ENCODE peak calls at places on chromosomes 1 and 21, in four cellular contexts. N, Z, M and P are unnamed samples.
A peak's percentile ranks its signal among the peaks of the same experiment; 100 is the strongest.

GRCh38 chr21:44695176-44695575 is 1.8 kb upstream of the KRTAP10-12 start:
- DNase-seq in Z (no peak), M (peak; percentile 6), N (no peak), P (no peak)

GRCh38 chr1:220430059-220430458 is 97.9 kb upstream of the MARK1 start:
- DNase-seq in N (no peak), Z (no peak), M (no peak), P (no peak)

GRCh38 chr1:89708727-89709375 is 75.9 kb downstream of the LRRC8C start:
- DNase-seq in Z (no peak), N (peak; percentile 28), M (no peak), P (no peak)

GRCh38 chr1:40925834-40926403 is 53.6 kb upstream of the CTPS1 start:
- DNase-seq in N (no peak), M (no peak), Z (no peak), P (no peak)

GRCh38 chr1:198374288-198374687 is 166.2 kb downstream of the ATP6V1G3 start:
- DNase-seq in Z (no peak), M (no peak), N (no peak), P (no peak)

GRCh38 chr1:194570449-194570848 is 1384.0 kb upstream of the B3GALT2 start:
- DNase-seq in M (no peak), Z (no peak), N (peak; percentile 20), P (no peak)

GRCh38 chr1:109197163-109198042 is 16.3 kb upstream of the SARS1 start:
- DNase-seq in M (peak; percentile 84), Z (no peak), N (peak; percentile 100), P (peak; percentile 98)

GRCh38 chr1:174297351-174297750 is 138.0 kb downstream of the RABGAP1L start:
- DNase-seq in N (no peak), M (no peak), Z (no peak), P (no peak)

GRCh38 chr1:200181861-200182260 is 154.4 kb downstream of the NR5A2 start:
- DNase-seq in M (no peak), Z (no peak), N (no peak), P (no peak)

GRCh38 chr1:177789956-177790355 is 179.9 kb downstream of the SEC16B start:
- DNase-seq in Z (no peak), N (no peak), M (no peak), P (no peak)

GRCh38 chr1:116376734-116377096 is 3.7 kb downstream of the ATP1A1 start:
- DNase-seq in Z (no peak), M (no peak), N (peak; percentile 11), P (peak; percentile 82)

GRCh38 chr1:228548788-228549187 is 61.6 kb downstream of the RNF187 start:
- DNase-seq in N (no peak), Z (no peak), M (no peak), P (no peak)

GRCh38 chr1:38735651-38736161 is 123.9 kb downstream of the RRAGC start:
- DNase-seq in N (peak; percentile 81), M (no peak), Z (no peak), P (peak; percentile 64)

GRCh38 chr1:87129606-87130005 is 199.1 kb upstream of the LMO4 start:
- DNase-seq in Z (no peak), M (no peak), N (no peak), P (no peak)

GRCh38 chr1:91007827-91008226 is 14.0 kb downstream of the ZNF644 start:
- DNase-seq in Z (no peak), N (no peak), M (no peak), P (no peak)

GRCh38 chr21:37871121-37871862 is 45.0 kb downstream of the KCNJ6 start:
- DNase-seq in N (peak; percentile 91), M (no peak), Z (no peak), P (no peak)

GRCh38 chr1:169044296-169044695 is 62.2 kb upstream of the ATP1B1 start:
- DNase-seq in N (no peak), Z (peak; percentile 76), M (no peak), P (no peak)

GRCh38 chr1:226629210-226629895 is 80.8 kb downstream of the STUM start:
- DNase-seq in M (no peak), Z (no peak), N (no peak), P (no peak)

GRCh38 chr1:235246022-235246948 is 81.7 kb downstream of the ARID4B start:
- DNase-seq in Z (no peak), N (no peak), M (no peak), P (peak; percentile 67)

GRCh38 chr21:32867587-32867986 is 96.0 kb upstream of the PAXBP1 start:
- DNase-seq in M (no peak), Z (no peak), N (no peak), P (no peak)

GRCh38 chr1:1246230-1246600 is 307 bp downstream of the C1QTNF12 start:
- DNase-seq in Z (no peak), N (no peak), M (no peak), P (no peak)

GRCh38 chr1:77047978-77048614 is 171.1 kb downstream of the PIGK start:
- DNase-seq in N (no peak), M (no peak), Z (no peak), P (no peak)

GRCh38 chr1:227411066-227411465 is 92.8 kb upstream of the CDC42BPA start:
- DNase-seq in N (peak; percentile 24), Z (no peak), M (no peak), P (no peak)

GRCh38 chr1:53604291-53604919 is 134.6 kb downstream of the GLIS1 start:
- DNase-seq in M (no peak), N (no peak), Z (no peak), P (no peak)

GRCh38 chr1:145997156-145998023 is 1.0 kb upstream of the TXNIP start:
- DNase-seq in N (no peak), Z (no peak), M (no peak), P (peak; percentile 22)

GRCh38 chr1:94279462-94279861 is 42.1 kb upstream of the ARHGAP29 start:
- DNase-seq in M (no peak), N (no peak), Z (no peak), P (no peak)

GRCh38 chr1:89974701-89975470 is 20.0 kb upstream of the ZNF326 start:
- DNase-seq in N (peak; percentile 80), M (no peak), Z (no peak), P (peak; percentile 45)

GRCh38 chr1:155339515-155340111 is 18.9 kb downstream of the RUSC1 start:
- DNase-seq in Z (no peak), N (peak; percentile 63), M (no peak), P (no peak)

GRCh38 chr1:209723761-209724693 is 19.4 kb downstream of the HSD11B1 start:
- DNase-seq in N (no peak), Z (no peak), M (no peak), P (no peak)

GRCh38 chr1:27403065-27403726 is 10.8 kb downstream of the GPR3 start:
- DNase-seq in Z (no peak), N (peak; percentile 42), M (no peak), P (peak; percentile 51)

GRCh38 chr1:204249736-204250427 is 36.1 kb upstream of the GOLT1A start:
- DNase-seq in Z (no peak), M (no peak), N (no peak), P (no peak)

DNA sequence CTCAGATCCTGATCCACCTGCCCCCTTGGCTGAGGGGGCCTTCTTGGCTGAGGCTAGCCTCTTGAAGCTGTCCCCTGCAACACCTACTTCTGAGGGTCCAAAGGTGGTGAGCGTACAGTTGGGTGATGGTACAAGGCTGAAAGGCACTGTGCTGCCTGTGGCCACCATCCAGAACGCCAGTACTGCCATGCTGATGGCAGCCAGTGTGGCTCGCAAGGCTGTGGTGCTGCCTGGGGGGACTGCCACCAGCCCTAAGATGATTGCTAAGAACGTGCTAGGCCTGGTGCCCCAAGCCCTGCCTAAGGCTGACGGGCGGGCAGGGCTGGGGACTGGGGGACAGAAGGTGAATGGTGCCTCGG is 5.2 kb downstream of the ZNF687 start:
- DNase-seq in Z (no peak), M (no peak), N (no peak), P (no peak)
- TF ChIP-seq FOS in Z (no peak), M (no peak), N (no peak), P (no peak)

GRCh38 chr1:21641537-21641936 is 27.6 kb downstream of the RAP1GAP start:
- DNase-seq in N (no peak), Z (no peak), M (no peak), P (no peak)

GRCh38 chr1:21639594-21640041 is 29.5 kb downstream of the RAP1GAP start:
- DNase-seq in M (peak; percentile 76), Z (no peak), N (no peak), P (no peak)

GRCh38 chr1:21641076-21641475 is 28.1 kb downstream of the RAP1GAP start:
- DNase-seq in N (no peak), Z (no peak), M (no peak), P (no peak)

GRCh38 chr1:21641967-21642366 is 27.2 kb downstream of the RAP1GAP start:
- DNase-seq in N (no peak), M (no peak), Z (no peak), P (no peak)

GRCh38 chr1:21640653-21641052 is 28.5 kb downstream of the RAP1GAP start:
- DNase-seq in M (no peak), Z (no peak), N (no peak), P (no peak)
- TF ChIP-seq FOS in M (no peak), Z (no peak), N (no peak), P (no peak)

GRCh38 chr1:121516279-121516967 is 331.6 kb downstream of the SRGAP2C start:
- DNase-seq in M (no peak), Z (no peak), N (no peak), P (no peak)

GRCh38 chr1:121522061-121522759 is 337.4 kb downstream of the SRGAP2C start:
- DNase-seq in M (no peak), N (no peak), Z (no peak), P (no peak)

GRCh38 chr1:121518726-121519041 is 333.9 kb downstream of the SRGAP2C start:
- DNase-seq in N (no peak), M (no peak), Z (no peak), P (no peak)

GRCh38 chr1:121517586-121518230 is 332.9 kb downstream of the SRGAP2C start:
- DNase-seq in Z (no peak), M (no peak), N (no peak), P (no peak)

GRCh38 chr1:121519042-121519755 is 334.4 kb downstream of the SRGAP2C start:
- DNase-seq in N (no peak), Z (no peak), M (peak; percentile 23), P (peak; percentile 1)
- TF ChIP-seq FOS in N (no peak), Z (no peak), M (no peak), P (no peak)

DNA sequence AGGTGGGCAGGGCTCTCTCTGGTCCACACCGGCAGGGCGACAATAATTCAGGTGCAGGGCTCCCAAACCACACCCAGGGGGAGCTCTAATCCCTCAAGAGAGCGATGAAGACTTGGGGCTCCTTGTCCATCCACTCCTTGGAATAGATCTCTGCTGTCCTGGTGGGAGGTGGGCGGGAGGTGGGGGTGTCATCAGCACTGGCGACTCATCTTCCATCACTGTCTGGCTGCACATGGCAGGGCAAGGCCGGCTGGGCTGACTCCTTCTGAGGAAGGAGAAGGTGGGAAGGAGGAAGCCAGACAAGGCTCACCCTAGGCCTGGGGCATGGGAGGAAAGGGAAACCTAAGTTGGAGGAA is 29.3 kb downstream of the TNNT2 start:
- DNase-seq in Z (no peak), N (peak; percentile 63), M (peak; percentile 74), P (peak; percentile 17)
- TF ChIP-seq FOS in Z (no peak), N (no peak), M (no peak), P (no peak)

DNA sequence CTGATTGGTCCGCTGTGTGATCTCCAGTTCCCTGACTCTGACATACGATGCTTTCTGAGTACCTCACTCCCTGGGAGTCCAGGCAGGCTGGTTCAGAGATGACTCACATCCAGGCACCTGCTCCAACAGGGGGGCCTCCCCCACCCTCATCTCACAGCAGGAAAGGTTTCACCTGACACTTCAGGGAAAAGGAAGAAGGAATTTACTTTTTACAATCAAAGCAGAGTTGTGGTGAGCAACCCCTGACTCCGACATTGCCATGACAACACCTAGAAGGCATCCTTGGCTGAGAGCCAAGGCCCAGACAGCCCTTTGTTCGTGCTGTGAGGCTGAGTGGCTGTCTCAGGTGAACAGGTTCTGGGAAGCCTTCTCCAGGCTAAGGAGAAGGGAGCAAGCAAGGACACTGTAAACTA is 164.6 kb upstream of the GJB5 start:
- DNase-seq in N (no peak), Z (peak; percentile 16), M (no peak), P (no peak)
- TF ChIP-seq FOS in N (no peak), Z (no peak), M (no peak), P (no peak)